ENCODE peak calls at places on chromosomes 13 and 19, in eight cellular contexts. J is suprapubic skin, Q is stomach, Y is HCT116, A is BE2C, E is right lobe of liver, T is mammary epithelial cell, U is neural progenitor cell. B is an unnamed sample.

GRCh38 chr13:111336666-111337065 is 16.2 kb downstream of the TEX29 start:
- DNase-seq in J (no peak), Q (no peak), Y (no peak), A (no peak), E (no peak), T (no peak), U (no peak), B (no peak)

GRCh38 chr13:95937700-95938320 is 115.4 kb downstream of the UGGT2 start:
- DNase-seq in J (no peak), Q (no peak), Y (no peak), A (no peak), E (no peak), T (no peak), U (no peak), B (no peak)

GRCh38 chr13:94813920-94814500 is 101.7 kb upstream of the SOX21 start:
- DNase-seq in J (no peak), Q (no peak), Y (no peak), A (no peak), E (no peak), T (no peak), U (peak), B (no peak)

GRCh38 chr19:15122331-15123030 is 15.3 kb downstream of the SYDE1 start:
- DNase-seq in J (no peak), Q (no peak), Y (no peak), A (no peak), E (no peak), T (no peak), U (no peak), B (no peak)

GRCh38 chr19:10230904-10231623 is at the start of gene S1PR2:
- DNase-seq in J (peak), Q (peak), Y (peak), A (peak), E (peak), T (peak), U (peak), B (peak)

GRCh38 chr13:113359556-113359955 is 4.4 kb downstream of the GRTP1 start:
- DNase-seq in J (no peak), Q (no peak), Y (no peak), A (no peak), E (no peak), T (no peak), U (no peak), B (no peak)

GRCh38 chr13:107277911-107278310 is 710.0 kb upstream of the ARGLU1 start:
- DNase-seq in J (no peak), Q (no peak), Y (no peak), A (no peak), E (no peak), T (no peak), U (no peak), B (no peak)

GRCh38 chr19:16969127-16969526 is 57.5 kb downstream of the CPAMD8 start:
- DNase-seq in J (no peak), Q (no peak), Y (no peak), A (peak), E (no peak), T (peak), U (no peak), B (no peak)

GRCh38 chr13:89982406-89983085 is 1364.9 kb upstream of the MIR17HG start:
- DNase-seq in J (no peak), Q (no peak), Y (no peak), A (no peak), E (no peak), T (no peak), U (no peak), B (no peak)

GRCh38 chr13:90238433-90238832 is 1109.1 kb upstream of the MIR17HG start:
- DNase-seq in J (no peak), Q (no peak), Y (no peak), A (no peak), E (no peak), T (peak), U (peak), B (no peak)

GRCh38 chr19:30074741-30075460 is 132.9 kb downstream of the URI1 start:
- DNase-seq in J (peak), Q (no peak), Y (no peak), A (no peak), E (no peak), T (no peak), U (no peak), B (no peak)

GRCh38 chr19:8143041-8143440 is 6.4 kb downstream of the FBN3 start:
- DNase-seq in J (no peak), Q (no peak), Y (no peak), A (no peak), E (no peak), T (no peak), U (no peak), B (no peak)

GRCh38 chr19:49570997-49571676 is 9.2 kb downstream of the NOSIP start:
- DNase-seq in J (no peak), Q (peak), Y (no peak), A (peak), E (no peak), T (no peak), U (peak), B (no peak)

GRCh38 chr13:27374650-27375049 is 49.8 kb upstream of the GTF3A start:
- DNase-seq in J (no peak), Q (peak), Y (peak), A (peak), E (peak), T (peak), U (peak), B (peak)

GRCh38 chr19:35404879-35405622 is 34.2 kb downstream of the GPR42 start:
- DNase-seq in J (no peak), Q (peak), Y (no peak), A (no peak), E (no peak), T (peak), U (peak), B (peak)

GRCh38 chr19:6103894-6104293 is 6.4 kb downstream of the RFX2 start:
- DNase-seq in J (no peak), Q (no peak), Y (no peak), A (no peak), E (no peak), T (no peak), U (no peak), B (no peak)

GRCh38 chr19:56654151-56654550 is 11.2 kb downstream of the SMIM17 start:
- DNase-seq in J (no peak), Q (no peak), Y (no peak), A (no peak), E (no peak), T (no peak), U (no peak), B (no peak)

GRCh38 chr13:25371608-25372274 is at the start of gene ATP8A2:
- DNase-seq in J (no peak), Q (no peak), Y (no peak), A (peak), E (no peak), T (no peak), U (peak), B (peak)

GRCh38 chr13:96238241-96238640 is 148.3 kb downstream of the HS6ST3 start:
- DNase-seq in J (no peak), Q (no peak), Y (no peak), A (no peak), E (no peak), T (no peak), U (peak), B (no peak)

GRCh38 chr13:43307921-43308433 is 284.6 kb downstream of the DNAJC15 start:
- DNase-seq in J (peak), Q (peak), Y (no peak), A (peak), E (peak), T (peak), U (no peak), B (peak)

GRCh38 chr19:39590265-39590664 is 12.1 kb upstream of the LGALS13 start:
- DNase-seq in J (no peak), Q (no peak), Y (no peak), A (no peak), E (no peak), T (no peak), U (peak), B (no peak)

GRCh38 chr13:39364797-39365468 is 238.1 kb downstream of the LHFPL6 start:
- DNase-seq in J (no peak), Q (no peak), Y (peak), A (no peak), E (no peak), T (peak), U (peak), B (no peak)

GRCh38 chr13:33032037-33032625 is 15.9 kb downstream of the KL start:
- DNase-seq in J (no peak), Q (no peak), Y (no peak), A (no peak), E (no peak), T (no peak), U (no peak), B (peak)

GRCh38 chr13:69809152-69809551 is 298.5 kb upstream of the ATXN8OS start:
- DNase-seq in J (no peak), Q (no peak), Y (no peak), A (no peak), E (no peak), T (no peak), U (no peak), B (no peak)
- TF ChIP-seq CTCF in J (no peak), Q (no peak), Y (no peak), A (no peak), E (no peak), T (no peak), U (no peak), B (no peak)

GRCh38 chr13:75479102-75479501 is 2.9 kb downstream of the TBC1D4 start:
- DNase-seq in J (no peak), Q (no peak), Y (no peak), A (no peak), E (no peak), T (no peak), U (no peak), B (no peak)
- H3K4me3 ChIP-seq in J (peak), Q (no peak), Y (no peak), A (peak), E (no peak), T (no peak), U (no peak), B (no peak)

GRCh38 chr19:4369888-4370260 is 26.5 kb downstream of the MPND start:
- DNase-seq in J (peak), Q (peak), Y (no peak), A (peak), E (no peak), T (peak), U (peak), B (peak)
- TF ChIP-seq CTCF in J (no peak), Q (peak), Y (peak), A (peak), E (peak), T (peak), U (peak), B (peak)

DNA sequence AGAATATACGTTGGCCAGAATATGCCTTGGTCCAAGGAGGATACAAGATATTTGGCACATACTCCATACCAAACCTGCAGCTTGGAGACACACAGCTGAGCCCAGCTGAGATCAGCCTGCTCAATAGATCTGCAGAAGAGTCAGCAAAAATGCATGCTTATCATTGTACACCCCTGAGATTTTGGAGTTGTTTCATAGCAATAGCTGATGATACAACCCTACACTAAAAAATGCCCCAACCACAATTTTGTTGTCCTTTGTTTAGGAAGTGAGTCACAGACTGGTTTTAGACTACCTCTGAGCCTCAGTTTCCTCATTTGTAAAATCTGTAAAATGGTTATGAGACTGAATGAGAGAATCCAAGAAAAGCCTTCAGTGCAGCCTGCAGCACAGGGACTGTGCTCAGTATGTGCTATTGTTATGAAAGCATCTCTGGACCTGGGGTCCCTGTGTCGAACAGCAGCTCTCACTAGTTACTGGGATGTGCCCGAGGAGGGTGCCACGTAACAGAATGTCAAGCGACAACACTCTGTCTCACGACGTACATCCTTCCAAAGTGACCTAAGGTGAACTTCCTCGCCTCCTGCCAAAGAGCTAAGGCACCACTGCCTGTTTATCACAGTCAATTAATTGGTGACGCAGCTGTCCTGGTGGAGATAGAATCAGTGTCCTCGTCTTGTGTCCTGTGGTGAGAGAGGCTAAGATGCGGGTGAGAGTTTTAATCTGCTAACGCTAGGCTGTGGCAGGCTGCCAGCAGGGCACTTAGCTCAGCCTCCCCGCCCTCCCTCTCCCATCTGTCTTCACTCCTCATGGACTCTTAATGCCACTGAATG is 18.2 kb downstream of the DHRS12 start:
- DNase-seq in J (peak), Q (peak), Y (no peak), A (peak), E (no peak), T (no peak), U (peak), B (peak)
- H3K4me3 ChIP-seq in J (no peak), Q (peak), Y (no peak), A (peak), E (no peak), T (no peak), U (no peak), B (no peak)

DNA sequence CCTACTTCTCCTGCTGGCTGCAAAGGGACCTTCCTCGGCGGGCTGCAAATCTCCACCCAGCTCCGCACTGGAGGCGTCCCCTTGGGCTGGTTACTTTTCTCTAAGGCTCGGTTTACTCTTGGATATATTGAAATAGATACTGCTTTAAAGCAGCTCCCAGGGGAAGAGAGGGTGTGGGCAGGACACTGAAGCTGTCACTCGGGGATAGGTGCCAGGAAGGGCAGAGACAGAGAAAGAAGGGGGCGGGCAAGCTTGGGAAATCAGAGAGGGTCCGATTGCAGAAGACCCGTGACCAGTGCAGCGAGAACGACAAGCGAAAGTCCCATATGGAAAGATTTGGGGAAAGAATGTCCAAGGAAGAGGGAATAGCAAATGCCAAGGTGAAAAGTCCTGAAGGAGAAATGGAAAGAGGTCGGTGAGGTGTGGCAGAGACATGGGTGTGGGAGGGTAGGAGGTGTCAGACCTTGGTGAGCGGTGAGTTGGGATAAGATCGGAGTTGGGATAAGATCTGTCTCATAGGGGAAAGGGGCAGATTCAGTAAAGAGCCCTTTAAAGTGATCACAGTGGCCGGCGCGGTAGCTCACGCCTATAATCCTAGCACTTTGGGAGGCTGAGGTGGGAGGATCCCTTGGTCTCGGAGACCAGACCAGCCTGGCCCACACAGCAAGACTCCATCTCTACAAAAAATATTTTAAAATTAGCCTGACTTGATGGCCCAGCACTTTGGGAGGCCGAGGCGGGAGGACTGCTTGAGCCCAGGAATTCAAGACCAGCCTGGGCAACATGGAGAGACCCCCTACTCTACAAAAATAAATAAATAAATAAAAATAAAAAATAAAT is 618 bp downstream of the THSD8 start:
- DNase-seq in J (peak), Q (no peak), Y (no peak), A (no peak), E (no peak), T (no peak), U (no peak), B (peak)
- TF ChIP-seq CTCF in J (no peak), Q (no peak), Y (no peak), A (no peak), E (no peak), T (no peak), U (no peak), B (peak)

B was measured in foreskin fibroblast.